ENCODE peak calls at places on chromosome 21, in seven cellular contexts. C, A, S, Y, F, Z and V are unnamed samples.

GRCh38 chr21:44525431-44526095 is 14.4 kb downstream of the KRTAP10-1 start:
- DNase-seq in Y (no peak), Z (no peak), C (no peak), F (no peak), A (no peak), S (no peak), V (no peak)

GRCh38 chr21:17782051-17782450 is 37.1 kb downstream of the C21orf91 start:
- DNase-seq in F (no peak), Z (no peak), A (no peak), Y (no peak), S (no peak), C (no peak), V (no peak)

GRCh38 chr21:45750924-45751323 is 107.4 kb downstream of the PCBP3 start:
- DNase-seq in S (no peak), A (no peak), Z (no peak), Y (no peak), C (no peak), F (no peak), V (no peak)

GRCh38 chr21:25396135-25396711 is 211.1 kb downstream of the MRPL39 start:
- DNase-seq in Y (no peak), F (no peak), Z (peak; percentile 80), S (no peak), A (no peak), C (no peak), V (no peak)

GRCh38 chr21:26405071-26405470 is 168.0 kb downstream of the CYYR1 start:
- DNase-seq in S (no peak), C (peak; percentile 54), Z (no peak), Y (no peak), A (no peak), F (no peak), V (no peak)

GRCh38 chr21:45794040-45794439 is 150.5 kb downstream of the PCBP3 start:
- DNase-seq in Z (no peak), S (no peak), A (no peak), F (no peak), Y (no peak), C (no peak), V (no peak)

GRCh38 chr21:19807231-19807630 is 1191.0 kb upstream of the NCAM2 start:
- DNase-seq in Y (no peak), A (no peak), F (no peak), S (no peak), C (no peak), Z (no peak), V (no peak)

GRCh38 chr21:42452401-42453018 is 43.5 kb downstream of the RSPH1 start:
- DNase-seq in S (no peak), C (no peak), F (no peak), A (no peak), Z (no peak), Y (no peak), V (no peak)

GRCh38 chr21:42097860-42098259 is 26.7 kb downstream of the UMODL1 start:
- DNase-seq in S (no peak), A (peak; percentile 32), Y (no peak), F (no peak), Z (no peak), C (peak; percentile 95), V (peak; percentile 50)